ENCODE peak calls at places on chromosomes 5 and 9, in five cellular contexts. Q is HepG2, W is endothelial cell of umbilical vein, Z is H9, B is H1. Y is an unnamed sample.

GRCh38 chr5:100647461-100648230 is 112.5 kb downstream of the FAM174A start:
- DNase-seq in Z (no peak), B (no peak), Q (no peak), W (peak; percentile 6), Y (peak; percentile 46)

GRCh38 chr5:134084166-134084565 is 30.3 kb upstream of the TCF7 start:
- DNase-seq in Q (no peak), Z (no peak), B (no peak), W (no peak), Y (no peak)

GRCh38 chr9:107644774-107645463 is 155.3 kb upstream of the KLF4 start:
- DNase-seq in W (peak; percentile 86), B (no peak), Z (no peak), Q (no peak), Y (no peak)

GRCh38 chr5:69217154-69217731 is 17.4 kb upstream of the CDK7 start:
- DNase-seq in W (peak; percentile 92), Q (no peak), B (no peak), Z (no peak), Y (no peak)

GRCh38 chr9:131848570-131849160 is 108.8 kb upstream of the RAPGEF1 start:
- DNase-seq in Z (no peak), Q (no peak), W (no peak), B (no peak), Y (no peak)

GRCh38 chr5:2960309-2960708 is 208.8 kb upstream of the IRX2 start:
- DNase-seq in Z (no peak), Q (no peak), W (no peak), B (no peak), Y (no peak)

GRCh38 chr5:66113160-66113559 is 30.9 kb upstream of the SREK1 start:
- DNase-seq in Z (no peak), W (no peak), Q (peak; percentile 5), B (no peak), Y (no peak)

GRCh38 chr5:143261748-143262392 is 141.6 kb downstream of the NR3C1 start:
- DNase-seq in Q (no peak), B (no peak), Z (no peak), W (no peak), Y (no peak)

GRCh38 chr5:133145436-133146143 is 93.8 kb downstream of the HSPA4 start:
- DNase-seq in B (no peak), Q (no peak), W (no peak), Z (no peak), Y (no peak)

GRCh38 chr5:71748360-71748759 is 29.3 kb downstream of the CARTPT start:
- DNase-seq in B (no peak), Z (no peak), Q (no peak), W (no peak), Y (no peak)

GRCh38 chr5:40853632-40854192 is 12.5 kb downstream of the CARD6 start:
- DNase-seq in B (no peak), Q (no peak), W (no peak), Z (no peak), Y (no peak)

GRCh38 chr5:171524461-171524860 is 105.0 kb downstream of the FGF18 start:
- DNase-seq in Q (no peak), Z (no peak), W (no peak), B (no peak), Y (no peak)

GRCh38 chr9:134733480-134734232 is 92.1 kb downstream of the COL5A1 start:
- DNase-seq in Z (no peak), B (no peak), Q (no peak), W (no peak), Y (no peak)

GRCh38 chr9:114720296-114720695 is 38.3 kb upstream of the TEX48 start:
- DNase-seq in B (no peak), Z (no peak), Q (no peak), W (no peak), Y (no peak)

GRCh38 chr5:12861891-12862290 is 957.6 kb upstream of the CTNND2 start:
- DNase-seq in Q (no peak), W (no peak), B (peak; percentile 15), Z (no peak), Y (peak; percentile 40)

GRCh38 chr5:55856511-55857246 is 5.5 kb downstream of the IL31RA start:
- DNase-seq in W (peak; percentile 18), B (no peak), Q (no peak), Z (no peak), Y (no peak)

GRCh38 chr5:74380193-74380592 is 260.3 kb downstream of the ENC1 start:
- DNase-seq in Q (peak; percentile 66), B (no peak), Z (no peak), W (peak; percentile 30), Y (no peak)

GRCh38 chr9:111412280-111412679 is 71.9 kb downstream of the ECPAS start:
- DNase-seq in Q (no peak), B (no peak), W (no peak), Z (no peak), Y (no peak)

GRCh38 chr9:2602704-2603116 is 18.9 kb upstream of the VLDLR start:
- DNase-seq in B (no peak), Q (no peak), Z (no peak), W (no peak), Y (no peak)

GRCh38 chr5:54024466-54024865 is 285.9 kb downstream of the ARL15 start:
- DNase-seq in Z (no peak), Q (no peak), B (no peak), W (no peak), Y (no peak)

GRCh38 chr9:77819672-77820071 is 171.6 kb upstream of the GNA14 start:
- DNase-seq in Q (no peak), W (peak; percentile 44), Z (no peak), B (no peak), Y (no peak)

GRCh38 chr5:120082316-120083068 is 381.6 kb upstream of the PRR16 start:
- DNase-seq in Z (no peak), Q (no peak), B (no peak), W (no peak), Y (no peak)

GRCh38 chr5:167582263-167582662 is 709.2 kb upstream of the WWC1 start:
- DNase-seq in B (no peak), Q (no peak), W (no peak), Z (no peak), Y (no peak)

GRCh38 chr5:170475269-170476000 is 28.4 kb upstream of the KCNIP1 start:
- DNase-seq in Z (peak; percentile 15), B (no peak), Q (no peak), W (no peak), Y (peak; percentile 51)

GRCh38 chr5:56490971-56491468 is 257.9 kb upstream of the ANKRD55 start:
- DNase-seq in Z (no peak), Q (no peak), W (no peak), B (no peak), Y (no peak)

GRCh38 chr9:122822958-122823357 is 5.4 kb downstream of the PDCL start:
- DNase-seq in Q (no peak), Z (no peak), W (no peak), B (no peak), Y (no peak)

DNA sequence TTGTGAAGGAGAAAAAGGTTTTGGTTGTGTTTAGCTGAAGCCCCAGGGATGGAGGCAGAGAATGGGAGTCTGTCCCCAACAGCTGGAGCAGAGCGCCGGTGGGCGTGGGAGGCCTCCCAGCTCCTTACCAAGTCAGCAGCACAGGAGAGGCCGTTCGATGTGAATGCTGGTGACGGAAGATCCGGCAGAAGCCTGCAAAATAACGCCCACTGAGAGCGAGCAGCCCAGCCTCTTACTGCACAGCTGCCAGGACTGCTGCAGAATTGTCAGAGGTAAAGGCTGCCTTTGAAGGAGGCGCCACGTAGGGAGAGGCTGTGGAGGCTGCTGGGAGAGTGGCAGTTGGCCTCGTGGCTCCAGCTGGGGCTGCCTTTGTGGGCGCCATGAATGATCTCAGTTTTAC is 26.2 kb downstream of the ANGPTL2 start:
- DNase-seq in W (no peak), B (no peak), Z (no peak), Q (no peak), Y (no peak)
- H3K27ac ChIP-seq in W (no peak overlapping the region), B (no peak overlapping the region), Z (no peak overlapping the region), Q (no peak overlapping the region), Y (no peak overlapping the region)

GRCh38 chr9:92983984-92984589 is 36.8 kb downstream of the FGD3 start:
- DNase-seq in Z (no peak), W (no peak), Q (no peak), B (no peak), Y (peak; percentile 50)
- H3K9me3 ChIP-seq in Z (peaks cover 36% of the 10 kb centered on the region), W (peaks cover 2% of the 10 kb centered on the region), Q (peaks cover 42% of the 10 kb centered on the region), B (peaks cover 41% of the 10 kb centered on the region), Y (peaks cover 23% of the 10 kb centered on the region)

GRCh38 chr9:36162211-36162610 is 7.0 kb upstream of the CCIN start:
- DNase-seq in W (no peak), Q (no peak), B (no peak), Z (no peak), Y (no peak)
- H4K20me1 ChIP-seq in W (no peaks in the 10 kb centered on the region), Q (no peaks in the 10 kb centered on the region), B (no peaks in the 10 kb centered on the region), Z (no peaks in the 10 kb centered on the region), Y (no peaks in the 10 kb centered on the region)

GRCh38 chr9:129490583-129491485 is 130.1 kb downstream of the C9orf50 start:
- DNase-seq in Q (no peak), Z (no peak), W (no peak), B (no peak), Y (no peak)
- H3K27ac ChIP-seq in Q (peak overlapping the region; percentile 91), Z (no peak overlapping the region), W (peak overlapping the region; percentile 4), B (no peak overlapping the region), Y (no peak overlapping the region)

Y was measured in neural progenitor cell.